ENCODE peak calls at places on chromosomes 5 and 9, in ten cellular contexts. One of them, this sample, is unnamed.

GRCh38 chr9:136808781-136809158 is 1.0 kb downstream of the RABL6 start:
- DNase-seq in amniotic stem cell: no peak
- DNase-seq in effector memory CD4-positive, alpha-beta T cell: no peak
- DNase-seq in posterior cingulate gyrus: no peak
- DNase-seq in activated CD4-positive, alpha-beta T cell treated with anti-CD3 and anti-CD28 coated beads, Interleukin-2, amount 50 U/mL, for 48 hours: no peak
- DNase-seq in T-helper 2 cell: no peak
- DNase-seq in aorta: no peak
- DNase-seq in mesenteric fat pad: no peak
- DNase-seq in Daoy: no peak
- DNase-seq in NCI-H1105: no peak
- DNase-seq in this sample: no peak

GRCh38 chr9:129182625-129183494 is 4.8 kb upstream of the IER5L start:
- DNase-seq in posterior cingulate gyrus: no peak
- DNase-seq in activated CD4-positive, alpha-beta T cell treated with anti-CD3 and anti-CD28 coated beads, Interleukin-2, amount 50 U/mL, for 48 hours: no peak
- DNase-seq in aorta: no peak
- DNase-seq in effector memory CD4-positive, alpha-beta T cell: no peak
- DNase-seq in amniotic stem cell: no peak
- DNase-seq in T-helper 2 cell: no peak
- DNase-seq in Daoy: no peak
- DNase-seq in NCI-H1105: no peak
- DNase-seq in mesenteric fat pad: no peak
- DNase-seq in this sample: no peak

GRCh38 chr5:102815560-102816324 is 60.6 kb downstream of the PAM start:
- DNase-seq in amniotic stem cell: no peak
- DNase-seq in Daoy: no peak
- DNase-seq in T-helper 2 cell: no peak
- DNase-seq in aorta: no peak
- DNase-seq in NCI-H1105: no peak
- DNase-seq in activated CD4-positive, alpha-beta T cell treated with anti-CD3 and anti-CD28 coated beads, Interleukin-2, amount 50 U/mL, for 48 hours: no peak
- DNase-seq in mesenteric fat pad: no peak
- DNase-seq in posterior cingulate gyrus: no peak
- DNase-seq in effector memory CD4-positive, alpha-beta T cell: no peak
- DNase-seq in this sample: no peak

GRCh38 chr5:143879646-143880045 is 67.7 kb downstream of the HMHB1 start:
- DNase-seq in mesenteric fat pad: no peak
- DNase-seq in NCI-H1105: no peak
- DNase-seq in activated CD4-positive, alpha-beta T cell treated with anti-CD3 and anti-CD28 coated beads, Interleukin-2, amount 50 U/mL, for 48 hours: no peak
- DNase-seq in effector memory CD4-positive, alpha-beta T cell: no peak
- DNase-seq in T-helper 2 cell: no peak
- DNase-seq in Daoy: no peak
- DNase-seq in posterior cingulate gyrus: no peak
- DNase-seq in aorta: no peak
- DNase-seq in amniotic stem cell: no peak
- DNase-seq in this sample: no peak

GRCh38 chr9:77085416-77085815 is 66.0 kb downstream of the FOXB2 start:
- DNase-seq in amniotic stem cell: no peak
- DNase-seq in posterior cingulate gyrus: no peak
- DNase-seq in activated CD4-positive, alpha-beta T cell treated with anti-CD3 and anti-CD28 coated beads, Interleukin-2, amount 50 U/mL, for 48 hours: no peak
- DNase-seq in NCI-H1105: no peak
- DNase-seq in effector memory CD4-positive, alpha-beta T cell: no peak
- DNase-seq in Daoy: peak
- DNase-seq in mesenteric fat pad: no peak
- DNase-seq in aorta: no peak
- DNase-seq in T-helper 2 cell: no peak
- DNase-seq in this sample: no peak

GRCh38 chr5:168557389-168557788 is 21.8 kb downstream of the PANK3 start:
- DNase-seq in mesenteric fat pad: no peak
- DNase-seq in amniotic stem cell: no peak
- DNase-seq in NCI-H1105: no peak
- DNase-seq in posterior cingulate gyrus: no peak
- DNase-seq in T-helper 2 cell: no peak
- DNase-seq in Daoy: no peak
- DNase-seq in effector memory CD4-positive, alpha-beta T cell: no peak
- DNase-seq in aorta: no peak
- DNase-seq in activated CD4-positive, alpha-beta T cell treated with anti-CD3 and anti-CD28 coated beads, Interleukin-2, amount 50 U/mL, for 48 hours: no peak
- DNase-seq in this sample: no peak

GRCh38 chr5:134143964-134144941 is 29.8 kb downstream of the TCF7 start:
- DNase-seq in amniotic stem cell: no peak
- DNase-seq in mesenteric fat pad: peak
- DNase-seq in aorta: peak
- DNase-seq in NCI-H1105: no peak
- DNase-seq in Daoy: no peak
- DNase-seq in posterior cingulate gyrus: no peak
- DNase-seq in activated CD4-positive, alpha-beta T cell treated with anti-CD3 and anti-CD28 coated beads, Interleukin-2, amount 50 U/mL, for 48 hours: no peak
- DNase-seq in T-helper 2 cell: no peak
- DNase-seq in effector memory CD4-positive, alpha-beta T cell: no peak
- DNase-seq in this sample: peak

GRCh38 chr5:128093368-128093767 is 9.8 kb downstream of the SLC12A2 start:
- DNase-seq in mesenteric fat pad: no peak
- DNase-seq in posterior cingulate gyrus: no peak
- DNase-seq in T-helper 2 cell: no peak
- DNase-seq in effector memory CD4-positive, alpha-beta T cell: no peak
- DNase-seq in amniotic stem cell: no peak
- DNase-seq in NCI-H1105: no peak
- DNase-seq in activated CD4-positive, alpha-beta T cell treated with anti-CD3 and anti-CD28 coated beads, Interleukin-2, amount 50 U/mL, for 48 hours: no peak
- DNase-seq in aorta: no peak
- DNase-seq in Daoy: no peak
- DNase-seq in this sample: no peak

GRCh38 chr5:39191216-39191615 is 28.1 kb downstream of the FYB1 start:
- DNase-seq in activated CD4-positive, alpha-beta T cell treated with anti-CD3 and anti-CD28 coated beads, Interleukin-2, amount 50 U/mL, for 48 hours: no peak
- DNase-seq in T-helper 2 cell: no peak
- DNase-seq in posterior cingulate gyrus: peak
- DNase-seq in effector memory CD4-positive, alpha-beta T cell: no peak
- DNase-seq in Daoy: no peak
- DNase-seq in amniotic stem cell: no peak
- DNase-seq in mesenteric fat pad: no peak
- DNase-seq in aorta: no peak
- DNase-seq in NCI-H1105: no peak
- DNase-seq in this sample: no peak

GRCh38 chr9:94638335-94639044 is 828 bp downstream of the FBP1 start:
- DNase-seq in Daoy: no peak
- DNase-seq in effector memory CD4-positive, alpha-beta T cell: no peak
- DNase-seq in mesenteric fat pad: no peak
- DNase-seq in amniotic stem cell: no peak
- DNase-seq in activated CD4-positive, alpha-beta T cell treated with anti-CD3 and anti-CD28 coated beads, Interleukin-2, amount 50 U/mL, for 48 hours: no peak
- DNase-seq in posterior cingulate gyrus: no peak
- DNase-seq in T-helper 2 cell: no peak
- DNase-seq in aorta: peak
- DNase-seq in NCI-H1105: no peak
- DNase-seq in this sample: no peak

GRCh38 chr5:55037046-55037771 is 13.2 kb downstream of the GZMK start:
- DNase-seq in NCI-H1105: no peak
- DNase-seq in aorta: no peak
- DNase-seq in activated CD4-positive, alpha-beta T cell treated with anti-CD3 and anti-CD28 coated beads, Interleukin-2, amount 50 U/mL, for 48 hours: peak
- DNase-seq in mesenteric fat pad: no peak
- DNase-seq in T-helper 2 cell: peak
- DNase-seq in posterior cingulate gyrus: no peak
- DNase-seq in effector memory CD4-positive, alpha-beta T cell: peak
- DNase-seq in amniotic stem cell: no peak
- DNase-seq in Daoy: no peak
- DNase-seq in this sample: no peak

GRCh38 chr5:140605879-140606278 is 27.1 kb downstream of the CD14 start:
- DNase-seq in Daoy: no peak
- DNase-seq in T-helper 2 cell: no peak
- DNase-seq in effector memory CD4-positive, alpha-beta T cell: no peak
- DNase-seq in mesenteric fat pad: no peak
- DNase-seq in posterior cingulate gyrus: no peak
- DNase-seq in activated CD4-positive, alpha-beta T cell treated with anti-CD3 and anti-CD28 coated beads, Interleukin-2, amount 50 U/mL, for 48 hours: no peak
- DNase-seq in aorta: no peak
- DNase-seq in NCI-H1105: no peak
- DNase-seq in amniotic stem cell: no peak
- DNase-seq in this sample: no peak

GRCh38 chr5:121138495-121138907 is 674.4 kb downstream of the PRR16 start:
- DNase-seq in activated CD4-positive, alpha-beta T cell treated with anti-CD3 and anti-CD28 coated beads, Interleukin-2, amount 50 U/mL, for 48 hours: no peak
- DNase-seq in T-helper 2 cell: no peak
- DNase-seq in NCI-H1105: no peak
- DNase-seq in mesenteric fat pad: no peak
- DNase-seq in amniotic stem cell: no peak
- DNase-seq in effector memory CD4-positive, alpha-beta T cell: no peak
- DNase-seq in Daoy: no peak
- DNase-seq in aorta: no peak
- DNase-seq in posterior cingulate gyrus: no peak
- DNase-seq in this sample: no peak

GRCh38 chr5:66306105-66306843 is 162.2 kb downstream of the SREK1 start:
- DNase-seq in T-helper 2 cell: peak
- DNase-seq in aorta: no peak
- DNase-seq in effector memory CD4-positive, alpha-beta T cell: no peak
- DNase-seq in NCI-H1105: peak
- DNase-seq in mesenteric fat pad: no peak
- DNase-seq in activated CD4-positive, alpha-beta T cell treated with anti-CD3 and anti-CD28 coated beads, Interleukin-2, amount 50 U/mL, for 48 hours: peak
- DNase-seq in Daoy: peak
- DNase-seq in amniotic stem cell: peak
- DNase-seq in posterior cingulate gyrus: peak
- DNase-seq in this sample: no peak

GRCh38 chr5:148913985-148914421 is 87.6 kb downstream of the ADRB2 start:
- DNase-seq in effector memory CD4-positive, alpha-beta T cell: no peak
- DNase-seq in NCI-H1105: no peak
- DNase-seq in T-helper 2 cell: no peak
- DNase-seq in posterior cingulate gyrus: no peak
- DNase-seq in Daoy: peak
- DNase-seq in activated CD4-positive, alpha-beta T cell treated with anti-CD3 and anti-CD28 coated beads, Interleukin-2, amount 50 U/mL, for 48 hours: no peak
- DNase-seq in aorta: no peak
- DNase-seq in amniotic stem cell: peak
- DNase-seq in mesenteric fat pad: no peak
- DNase-seq in this sample: no peak

GRCh38 chr5:143968071-143968878 is 156.3 kb downstream of the HMHB1 start:
- DNase-seq in Daoy: peak
- DNase-seq in activated CD4-positive, alpha-beta T cell treated with anti-CD3 and anti-CD28 coated beads, Interleukin-2, amount 50 U/mL, for 48 hours: no peak
- DNase-seq in amniotic stem cell: peak
- DNase-seq in aorta: no peak
- DNase-seq in effector memory CD4-positive, alpha-beta T cell: no peak
- DNase-seq in mesenteric fat pad: no peak
- DNase-seq in posterior cingulate gyrus: no peak
- DNase-seq in NCI-H1105: peak
- DNase-seq in T-helper 2 cell: no peak
- DNase-seq in this sample: no peak

GRCh38 chr5:135950611-135951010 is 4.2 kb downstream of the LECT2 start:
- DNase-seq in aorta: no peak
- DNase-seq in effector memory CD4-positive, alpha-beta T cell: no peak
- DNase-seq in mesenteric fat pad: no peak
- DNase-seq in NCI-H1105: no peak
- DNase-seq in posterior cingulate gyrus: no peak
- DNase-seq in Daoy: no peak
- DNase-seq in amniotic stem cell: no peak
- DNase-seq in activated CD4-positive, alpha-beta T cell treated with anti-CD3 and anti-CD28 coated beads, Interleukin-2, amount 50 U/mL, for 48 hours: no peak
- DNase-seq in T-helper 2 cell: no peak
- DNase-seq in this sample: no peak

GRCh38 chr5:4576161-4576748 is 563.9 kb upstream of the ADAMTS16 start:
- DNase-seq in mesenteric fat pad: no peak
- DNase-seq in activated CD4-positive, alpha-beta T cell treated with anti-CD3 and anti-CD28 coated beads, Interleukin-2, amount 50 U/mL, for 48 hours: no peak
- DNase-seq in Daoy: peak
- DNase-seq in effector memory CD4-positive, alpha-beta T cell: no peak
- DNase-seq in amniotic stem cell: no peak
- DNase-seq in T-helper 2 cell: no peak
- DNase-seq in NCI-H1105: no peak
- DNase-seq in posterior cingulate gyrus: no peak
- DNase-seq in aorta: no peak
- DNase-seq in this sample: no peak

GRCh38 chr5:60740322-60740721 is 40.4 kb upstream of the DEPDC1B start:
- DNase-seq in posterior cingulate gyrus: no peak
- DNase-seq in amniotic stem cell: no peak
- DNase-seq in Daoy: no peak
- DNase-seq in mesenteric fat pad: no peak
- DNase-seq in T-helper 2 cell: no peak
- DNase-seq in NCI-H1105: no peak
- DNase-seq in effector memory CD4-positive, alpha-beta T cell: no peak
- DNase-seq in aorta: no peak
- DNase-seq in activated CD4-positive, alpha-beta T cell treated with anti-CD3 and anti-CD28 coated beads, Interleukin-2, amount 50 U/mL, for 48 hours: no peak
- DNase-seq in this sample: no peak

GRCh38 chr9:37466037-37466709 is 923 bp upstream of the ZBTB5 start:
- DNase-seq in T-helper 2 cell: no peak
- DNase-seq in NCI-H1105: peak
- DNase-seq in Daoy: peak
- DNase-seq in amniotic stem cell: peak
- DNase-seq in aorta: peak
- DNase-seq in mesenteric fat pad: no peak
- DNase-seq in activated CD4-positive, alpha-beta T cell treated with anti-CD3 and anti-CD28 coated beads, Interleukin-2, amount 50 U/mL, for 48 hours: peak
- DNase-seq in effector memory CD4-positive, alpha-beta T cell: peak
- DNase-seq in posterior cingulate gyrus: peak
- DNase-seq in this sample: peak

GRCh38 chr5:30804739-30805313 is 388.7 kb upstream of the CDH6 start:
- DNase-seq in effector memory CD4-positive, alpha-beta T cell: no peak
- DNase-seq in aorta: no peak
- DNase-seq in Daoy: no peak
- DNase-seq in amniotic stem cell: no peak
- DNase-seq in NCI-H1105: no peak
- DNase-seq in T-helper 2 cell: no peak
- DNase-seq in activated CD4-positive, alpha-beta T cell treated with anti-CD3 and anti-CD28 coated beads, Interleukin-2, amount 50 U/mL, for 48 hours: no peak
- DNase-seq in posterior cingulate gyrus: no peak
- DNase-seq in mesenteric fat pad: no peak
- DNase-seq in this sample: no peak

GRCh38 chr5:138668451-138668850 is 84.8 kb upstream of the CTNNA1 start:
- DNase-seq in Daoy: no peak
- DNase-seq in amniotic stem cell: no peak
- DNase-seq in NCI-H1105: no peak
- DNase-seq in activated CD4-positive, alpha-beta T cell treated with anti-CD3 and anti-CD28 coated beads, Interleukin-2, amount 50 U/mL, for 48 hours: peak
- DNase-seq in effector memory CD4-positive, alpha-beta T cell: no peak
- DNase-seq in aorta: no peak
- DNase-seq in posterior cingulate gyrus: no peak
- DNase-seq in mesenteric fat pad: peak
- DNase-seq in T-helper 2 cell: no peak
- DNase-seq in this sample: no peak

GRCh38 chr9:81627481-81627880 is 61.9 kb downstream of the TLE1 start:
- DNase-seq in NCI-H1105: no peak
- DNase-seq in amniotic stem cell: no peak
- DNase-seq in posterior cingulate gyrus: no peak
- DNase-seq in mesenteric fat pad: no peak
- DNase-seq in aorta: no peak
- DNase-seq in activated CD4-positive, alpha-beta T cell treated with anti-CD3 and anti-CD28 coated beads, Interleukin-2, amount 50 U/mL, for 48 hours: no peak
- DNase-seq in Daoy: no peak
- DNase-seq in T-helper 2 cell: no peak
- DNase-seq in effector memory CD4-positive, alpha-beta T cell: no peak
- DNase-seq in this sample: no peak

GRCh38 chr5:133200256-133200655 is 148.4 kb downstream of the HSPA4 start:
- DNase-seq in mesenteric fat pad: no peak
- DNase-seq in effector memory CD4-positive, alpha-beta T cell: no peak
- DNase-seq in amniotic stem cell: no peak
- DNase-seq in posterior cingulate gyrus: no peak
- DNase-seq in aorta: no peak
- DNase-seq in Daoy: no peak
- DNase-seq in NCI-H1105: no peak
- DNase-seq in T-helper 2 cell: no peak
- DNase-seq in activated CD4-positive, alpha-beta T cell treated with anti-CD3 and anti-CD28 coated beads, Interleukin-2, amount 50 U/mL, for 48 hours: no peak
- DNase-seq in this sample: no peak

GRCh38 chr5:170811719-170812118 is 28.2 kb downstream of the GABRP start:
- DNase-seq in T-helper 2 cell: no peak
- DNase-seq in effector memory CD4-positive, alpha-beta T cell: no peak
- DNase-seq in amniotic stem cell: no peak
- DNase-seq in mesenteric fat pad: no peak
- DNase-seq in posterior cingulate gyrus: no peak
- DNase-seq in activated CD4-positive, alpha-beta T cell treated with anti-CD3 and anti-CD28 coated beads, Interleukin-2, amount 50 U/mL, for 48 hours: no peak
- DNase-seq in NCI-H1105: no peak
- DNase-seq in aorta: no peak
- DNase-seq in Daoy: no peak
- DNase-seq in this sample: no peak

GRCh38 chr5:154713615-154714125 is 41.5 kb upstream of the LARP1 start:
- DNase-seq in effector memory CD4-positive, alpha-beta T cell: no peak
- DNase-seq in activated CD4-positive, alpha-beta T cell treated with anti-CD3 and anti-CD28 coated beads, Interleukin-2, amount 50 U/mL, for 48 hours: no peak
- DNase-seq in mesenteric fat pad: peak
- DNase-seq in aorta: no peak
- DNase-seq in NCI-H1105: no peak
- DNase-seq in posterior cingulate gyrus: no peak
- DNase-seq in Daoy: peak
- DNase-seq in amniotic stem cell: no peak
- DNase-seq in T-helper 2 cell: no peak
- DNase-seq in this sample: no peak